ENCODE peak calls at places on chromosomes 13 and 19, in ten cellular contexts. S is psoas muscle, Z is heart right ventricle, O is stomach, M is prostate gland, A is progenitor cell of endocrine pancreas, L is breast epithelium, K is cardiac muscle cell, B is left lung, H is thoracic aorta. I is an unnamed sample.

GRCh38 chr13:50449465-50449864 is 394.0 kb downstream of the DLEU7 start:
- DNase-seq in S (no peak), Z (no peak), O (no peak), M (no peak), A (no peak), L (no peak), K (no peak), B (no peak), H (no peak), I (no peak)

GRCh38 chr13:103002279-103002678 is 63.9 kb downstream of the SLC10A2 start:
- DNase-seq in S (no peak), Z (no peak), O (no peak), M (no peak), A (no peak), L (no peak), K (no peak), B (no peak), H (no peak), I (no peak)

GRCh38 chr19:17089238-17089637 is 13.7 kb downstream of the MYO9B start:
- DNase-seq in S (no peak), Z (no peak), O (no peak), M (no peak), A (no peak), L (no peak), K (peak; percentile 46), B (no peak), H (no peak), I (no peak)

GRCh38 chr19:18875726-18876125 is 20.2 kb downstream of the CERS1 start:
- DNase-seq in S (no peak), Z (no peak), O (no peak), M (no peak), A (no peak), L (no peak), K (no peak), B (no peak), H (no peak), I (no peak)

GRCh38 chr13:71021810-71022422 is 845.1 kb downstream of the DACH1 start:
- DNase-seq in S (no peak), Z (no peak), O (no peak), M (no peak), A (no peak), L (no peak), K (no peak), B (no peak), H (no peak), I (no peak)

GRCh38 chr13:24092108-24092507 is 68.4 kb upstream of the SPATA13 start:
- DNase-seq in S (no peak), Z (no peak), O (no peak), M (no peak), A (no peak), L (no peak), K (no peak), B (no peak), H (no peak), I (no peak)

GRCh38 chr19:10518444-10519361 is 1.5 kb upstream of the S1PR5 start:
- DNase-seq in S (no peak), Z (peak; percentile 11), O (no peak), M (no peak), A (no peak), L (no peak), K (no peak), B (no peak), H (no peak), I (no peak)

GRCh38 chr19:38727868-38728660 is 16.2 kb downstream of the CAPN12 start:
- DNase-seq in S (no peak), Z (peak; percentile 58), O (no peak), M (peak; percentile 5), A (no peak), L (no peak), K (peak; percentile 92), B (peak; percentile 62), H (no peak), I (no peak)

GRCh38 chr13:28794370-28794769 is 25.8 kb upstream of the MTUS2 start:
- DNase-seq in S (no peak), Z (no peak), O (no peak), M (no peak), A (no peak), L (no peak), K (no peak), B (no peak), H (no peak), I (no peak)

GRCh38 chr13:28796938-28797257 is 23.2 kb upstream of the MTUS2 start:
- DNase-seq in S (no peak), Z (no peak), O (no peak), M (no peak), A (no peak), L (no peak), K (no peak), B (no peak), H (no peak), I (no peak)

GRCh38 chr13:28792992-28793391 is 27.1 kb upstream of the MTUS2 start:
- DNase-seq in S (no peak), Z (no peak), O (no peak), M (no peak), A (no peak), L (no peak), K (peak; percentile 77), B (no peak), H (no peak), I (no peak)
- TF ChIP-seq CTCF in S (no peak), Z (no peak), O (no peak), M (no peak), A (no peak), L (no peak), K (no peak), B (no peak), H (no peak), I (no peak)

GRCh38 chr13:48068036-48068435 is 26.9 kb downstream of the MED4 start:
- DNase-seq in S (no peak), Z (no peak), O (no peak), M (no peak), A (no peak), L (no peak), K (no peak), B (no peak), H (no peak), I (no peak)
- TF ChIP-seq CTCF in S (no peak), Z (peak; percentile 9), O (no peak), M (no peak), A (no peak), L (no peak), K (no peak), B (no peak), H (no peak), I (no peak)

GRCh38 chr13:95553614-95554385 is 1.3 kb downstream of the CLDN10 start:
- DNase-seq in S (no peak), Z (no peak), O (no peak), M (no peak), A (no peak), L (no peak), K (peak; percentile 24), B (peak; percentile 79), H (no peak), I (no peak)

GRCh38 chr13:95552208-95552538 is 347 bp upstream of the CLDN10 start:
- DNase-seq in S (no peak), Z (no peak), O (no peak), M (no peak), A (no peak), L (no peak), K (no peak), B (no peak), H (no peak), I (no peak)

GRCh38 chr13:95553271-95553588 is 710 bp downstream of the CLDN10 start:
- DNase-seq in S (no peak), Z (no peak), O (no peak), M (no peak), A (no peak), L (no peak), K (no peak), B (no peak), H (no peak), I (no peak)

GRCh38 chr13:95556981-95557380 is 4.5 kb downstream of the CLDN10 start:
- DNase-seq in S (no peak), Z (no peak), O (no peak), M (no peak), A (no peak), L (no peak), K (no peak), B (no peak), H (no peak), I (no peak)

DNA sequence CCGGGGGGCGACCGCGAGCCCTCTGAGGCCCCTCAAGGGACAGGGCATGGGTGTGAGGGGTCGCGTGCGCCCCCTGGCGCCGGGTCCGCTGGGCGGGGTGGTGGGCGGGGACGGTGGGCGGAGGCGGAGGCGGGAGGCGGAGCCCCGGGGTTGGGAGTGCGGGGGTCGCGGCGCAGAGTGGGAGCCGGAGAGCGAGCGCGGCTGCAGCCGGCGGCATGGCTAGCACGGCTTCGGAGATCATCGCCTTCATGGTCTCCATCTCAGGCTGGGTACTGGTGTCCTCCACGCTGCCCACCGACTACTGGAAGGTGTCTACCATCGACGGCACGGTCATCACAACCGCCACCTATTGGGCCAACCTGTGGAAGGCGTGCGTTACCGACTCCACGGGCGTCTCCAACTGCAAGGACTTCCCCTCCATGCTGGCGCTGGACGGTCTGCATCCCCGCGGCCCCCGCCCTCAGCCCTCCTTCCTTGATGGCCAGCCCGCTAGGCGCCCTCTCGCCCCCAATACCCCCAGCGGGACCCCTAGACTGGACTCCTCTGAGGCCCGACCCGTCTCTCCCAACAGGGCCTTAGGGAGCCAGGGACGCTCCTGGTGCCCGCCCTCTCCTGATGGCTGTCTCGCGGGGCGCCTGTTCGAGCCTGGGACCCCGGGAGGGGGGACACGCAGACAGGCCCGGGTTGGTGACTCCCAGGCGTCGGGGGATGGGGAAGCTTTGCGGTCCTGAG is at the start of gene CLDN10:
- DNase-seq in S (no peak), Z (no peak), O (no peak), M (no peak), A (peak; percentile 60), L (no peak), K (no peak), B (peak; percentile 77), H (no peak), I (no peak)
- TF ChIP-seq CTCF in S (no peak), Z (no peak), O (no peak), M (no peak), A (peak; percentile 67), L (no peak), K (no peak), B (no peak), H (no peak), I (no peak)

GRCh38 chr19:2578911-2579677 is 103.2 kb downstream of the GADD45B start:
- DNase-seq in S (peak; percentile 94), Z (peak; percentile 89), O (peak; percentile 96), M (peak; percentile 91), A (peak; percentile 78), L (peak; percentile 92), K (peak; percentile 94), B (peak; percentile 96), H (peak; percentile 70), I (peak; percentile 95)

GRCh38 chr19:2582984-2583956 is 107.3 kb downstream of the GADD45B start:
- DNase-seq in S (no peak), Z (no peak), O (no peak), M (no peak), A (no peak), L (peak; percentile 20), K (no peak), B (no peak), H (no peak), I (no peak)

GRCh38 chr19:2577722-2578335 is 101.9 kb downstream of the GADD45B start:
- DNase-seq in S (no peak), Z (no peak), O (no peak), M (no peak), A (no peak), L (peak; percentile 47), K (no peak), B (no peak), H (no peak), I (no peak)

GRCh38 chr19:2578391-2578826 is 102.5 kb downstream of the GADD45B start:
- DNase-seq in S (peak; percentile 59), Z (no peak), O (peak; percentile 55), M (peak; percentile 55), A (no peak), L (peak; percentile 58), K (peak; percentile 71), B (no peak), H (no peak), I (peak; percentile 85)

GRCh38 chr19:2579678-2580280 is 103.9 kb downstream of the GADD45B start:
- DNase-seq in S (peak; percentile 51), Z (no peak), O (no peak), M (no peak), A (no peak), L (no peak), K (no peak), B (no peak), H (no peak), I (no peak)
- TF ChIP-seq CTCF in S (no peak), Z (peak; percentile 44), O (no peak), M (no peak), A (peak; percentile 5), L (no peak), K (no peak), B (no peak), H (no peak), I (no peak)

I was measured in vagina.